ENCODE peak calls at places on chromosome 13, in nine cellular contexts. G, Q, A, L, U, T, Z, R and S are unnamed samples. For H3K4me1, the result is how much of the 10 kb centered on the place peaks cover.

GRCh38 chr13:83752141-83752540 is 130.1 kb downstream of the SLITRK1 start:
- DNase-seq in U (no peak), A (peak), T (no peak), Z (no peak), G (no peak), Q (no peak), R (no peak), L (peak), S (no peak)

GRCh38 chr13:45786293-45786920 is 65.1 kb downstream of the SIAH3 start:
- DNase-seq in Q (peak), R (no peak), G (peak), Z (no peak), A (no peak), T (peak), L (no peak), U (no peak), S (no peak)

GRCh38 chr13:42153371-42153770 is 104.9 kb downstream of the DGKH start:
- DNase-seq in R (no peak), Z (no peak), L (peak), U (no peak), T (no peak), G (no peak), A (peak), Q (no peak), S (no peak)

GRCh38 chr13:93462151-93462550 is 235.5 kb downstream of the GPC6 start:
- DNase-seq in T (no peak), G (no peak), R (no peak), L (no peak), Q (no peak), Z (no peak), A (no peak), U (no peak), S (no peak)

GRCh38 chr13:114299604-114300305 is 14.5 kb upstream of the CHAMP1 start:
- DNase-seq in Q (no peak), L (no peak), Z (no peak), U (no peak), A (no peak), T (no peak), G (no peak), R (no peak), S (no peak)

GRCh38 chr13:42561752-42562467 is 12.0 kb upstream of the TNFSF11 start:
- DNase-seq in A (no peak), L (peak), R (no peak), Z (no peak), T (no peak), Q (no peak), U (no peak), G (no peak), S (no peak)

GRCh38 chr13:99577934-99578917 is 77.0 kb downstream of the TM9SF2 start:
- DNase-seq in Q (no peak), A (no peak), G (no peak), U (no peak), L (peak), R (peak), T (no peak), Z (no peak), S (no peak)

GRCh38 chr13:110565296-110565695 is 3.8 kb upstream of the RAB20 start:
- DNase-seq in R (no peak), Q (no peak), L (peak), Z (no peak), G (no peak), U (no peak), A (no peak), T (no peak), S (no peak)

GRCh38 chr13:102696465-102696864 is 1.6 kb upstream of the METTL21C start:
- DNase-seq in A (no peak), G (no peak), T (no peak), Z (no peak), R (no peak), Q (no peak), L (no peak), U (no peak), S (no peak)

GRCh38 chr13:42740753-42741152 is 40.6 kb upstream of the FAM216B start:
- DNase-seq in U (peak), Q (peak), A (no peak), L (peak), G (peak), Z (peak), T (no peak), R (no peak), S (no peak)

GRCh38 chr13:51729853-51730553 is 74.0 kb downstream of the DHRS12 start:
- DNase-seq in R (peak), A (peak), Z (peak), L (peak), U (no peak), Q (no peak), T (no peak), G (peak), S (no peak)

GRCh38 chr13:103873725-103874124 is 807.5 kb upstream of the SLC10A2 start:
- DNase-seq in L (no peak), T (no peak), G (no peak), R (no peak), U (no peak), Q (no peak), A (no peak), Z (no peak), S (no peak)

GRCh38 chr13:101624981-101625380 is 172.5 kb downstream of the ITGBL1 start:
- DNase-seq in T (no peak), L (peak), Q (no peak), R (no peak), Z (no peak), A (no peak), U (no peak), G (no peak), S (no peak)

GRCh38 chr13:44231786-44232516 is 141.7 kb upstream of the SERP2 start:
- DNase-seq in T (no peak), G (peak), A (peak), Z (peak), Q (no peak), U (peak), R (peak), L (peak), S (no peak)

GRCh38 chr13:94906605-94907004 is 194.3 kb upstream of the SOX21 start:
- DNase-seq in A (no peak), Z (no peak), T (no peak), U (no peak), Q (no peak), L (no peak), R (no peak), G (no peak), S (no peak)

GRCh38 chr13:110133425-110134235 is 173.3 kb downstream of the COL4A1 start:
- DNase-seq in L (no peak), U (no peak), Q (no peak), G (no peak), Z (no peak), R (no peak), A (no peak), T (no peak), S (no peak)

GRCh38 chr13:32150794-32151193 is 119.2 kb downstream of the FRY start:
- DNase-seq in Q (peak), G (peak), T (no peak), A (peak), Z (peak), R (no peak), U (no peak), L (no peak), S (no peak)

GRCh38 chr13:26679945-26680516 is 80.6 kb downstream of the GPR12 start:
- DNase-seq in A (peak), Z (no peak), G (no peak), T (peak), Q (no peak), L (no peak), U (no peak), R (no peak), S (no peak)

GRCh38 chr13:71754407-71754974 is 112.5 kb downstream of the DACH1 start:
- DNase-seq in Q (peak), A (no peak), T (no peak), Z (no peak), U (no peak), L (no peak), G (peak), R (no peak), S (no peak)

GRCh38 chr13:114134111-114134943 is 1.9 kb upstream of the RASA3 start:
- DNase-seq in U (peak), L (no peak), Q (no peak), A (no peak), R (no peak), G (no peak), Z (no peak), T (peak), S (no peak)

GRCh38 chr13:41034862-41035261 is 15.7 kb upstream of the ELF1 start:
- DNase-seq in R (no peak), T (no peak), L (no peak), A (peak), Z (no peak), U (no peak), G (no peak), Q (no peak), S (no peak)

GRCh38 chr13:80361883-80362327 is 21.0 kb upstream of the SPRY2 start:
- DNase-seq in A (no peak), T (peak), U (no peak), Q (no peak), L (peak), Z (no peak), R (no peak), G (no peak), S (no peak)

GRCh38 chr13:76523740-76524382 is 362.3 kb downstream of the KCTD12 start:
- DNase-seq in R (no peak), Z (no peak), Q (no peak), L (no peak), U (no peak), A (no peak), T (no peak), G (no peak), S (no peak)

GRCh38 chr13:95801825-95802224 is 124.9 kb downstream of the DNAJC3 start:
- DNase-seq in Q (no peak), Z (no peak), L (no peak), U (no peak), A (no peak), R (no peak), G (no peak), T (no peak), S (no peak)

GRCh38 chr13:111095031-111095840 is 19.9 kb upstream of the ARHGEF7 start:
- DNase-seq in R (peak), Z (no peak), T (no peak), A (no peak), Q (no peak), U (no peak), L (no peak), G (no peak), S (no peak)

GRCh38 chr13:27276188-27276587 is 5.6 kb downstream of the RASL11A start:
- DNase-seq in U (no peak), T (no peak), Q (no peak), R (no peak), Z (no peak), L (no peak), G (no peak), A (peak), S (no peak)

GRCh38 chr13:61765181-61765742 is 349.6 kb upstream of the PCDH20 start:
- DNase-seq in Z (no peak), T (no peak), R (no peak), L (no peak), U (no peak), A (no peak), G (no peak), Q (no peak), S (no peak)

GRCh38 chr13:35630551-35631275 is 154.2 kb upstream of the MAB21L1 start:
- DNase-seq in Z (no peak), T (peak), R (no peak), Q (peak), L (peak), A (peak), U (no peak), G (peak), S (no peak)

GRCh38 chr13:28761586-28761985 is 42.8 kb upstream of the SLC46A3 start:
- DNase-seq in L (no peak), R (peak), G (no peak), T (no peak), Q (no peak), U (no peak), A (peak), Z (no peak), S (no peak)

GRCh38 chr13:79988573-79988972 is 352.4 kb downstream of the SPRY2 start:
- DNase-seq in Z (no peak), R (peak), Q (no peak), U (no peak), T (no peak), L (peak), A (peak), G (no peak), S (no peak)

GRCh38 chr13:79497852-79498251 is 16.9 kb downstream of the NDFIP2 start:
- DNase-seq in R (no peak), A (no peak), Q (no peak), T (no peak), U (no peak), Z (no peak), L (no peak), G (no peak), S (no peak)

GRCh38 chr13:57843555-57843954 is 212.0 kb downstream of the PCDH17 start:
- DNase-seq in Q (no peak), T (no peak), R (no peak), U (no peak), A (no peak), G (no peak), L (no peak), Z (no peak), S (no peak)

GRCh38 chr13:81488021-81488420 is 1147.1 kb upstream of the SPRY2 start:
- DNase-seq in T (no peak), L (no peak), U (no peak), G (no peak), A (no peak), Q (no peak), R (no peak), Z (no peak), S (no peak)

GRCh38 chr13:41345165-41345920 is 34.3 kb downstream of the NAA16 start:
- DNase-seq in Q (no peak), A (no peak), U (no peak), Z (no peak), L (no peak), T (no peak), R (no peak), G (no peak), S (no peak)

GRCh38 chr13:20873348-20873747 is 29.2 kb downstream of the XPO4 start:
- DNase-seq in R (no peak), L (peak), Z (no peak), T (no peak), Q (no peak), A (peak), G (no peak), U (no peak), S (no peak)

GRCh38 chr13:59533561-59534337 is 630.0 kb downstream of the DIAPH3 start:
- DNase-seq in G (no peak), L (peak), Q (no peak), R (no peak), U (no peak), T (no peak), Z (no peak), A (peak), S (no peak)

GRCh38 chr13:34128661-34129060 is 310.7 kb downstream of the RFC3 start:
- DNase-seq in G (no peak), U (no peak), L (peak), Q (no peak), Z (no peak), A (no peak), T (no peak), R (no peak), S (no peak)

GRCh38 chr13:113374511-113375175 is 10.7 kb upstream of the GRTP1 start:
- DNase-seq in Z (no peak), U (peak), G (no peak), A (no peak), R (no peak), L (no peak), T (no peak), Q (no peak), S (no peak)

DNA sequence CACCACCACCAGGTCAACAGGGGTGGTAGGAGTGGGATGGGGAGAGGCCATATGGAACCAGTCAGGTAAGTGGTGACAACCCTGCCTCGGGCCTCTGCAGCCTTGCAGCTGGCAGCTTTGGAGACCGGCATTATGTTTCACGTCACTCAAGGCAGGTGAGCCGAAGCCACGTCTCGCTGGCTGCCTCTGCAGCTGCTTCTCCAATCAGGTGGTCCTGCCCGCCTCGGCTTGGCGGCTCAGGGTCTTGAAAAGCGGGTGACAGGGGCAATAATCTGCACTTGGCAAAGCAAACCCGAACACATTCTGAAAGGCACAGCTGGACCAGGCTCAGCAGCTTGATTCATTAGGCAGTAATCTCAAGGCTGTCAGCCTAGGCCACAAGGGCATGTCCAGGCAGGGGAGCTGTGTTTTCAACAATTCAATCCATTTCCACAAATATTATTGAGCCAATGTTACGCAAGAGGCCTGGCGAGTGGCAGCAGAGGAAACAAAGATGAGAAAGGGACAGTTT is 77.4 kb upstream of the PCDH8 start:
- DNase-seq in Q (no peak), U (no peak), G (no peak), L (no peak), R (no peak), Z (no peak), T (peak), A (no peak), S (no peak)
- H3K27ac ChIP-seq in Q (no peak), U (no peak), G (no peak), L (no peak), R (no peak), Z (no peak), T (peak), A (no peak), S (no peak)

GRCh38 chr13:98534821-98535220 is 42.1 kb downstream of the STK24 start:
- DNase-seq in T (no peak), R (no peak), L (no peak), U (no peak), A (no peak), G (no peak), Z (no peak), Q (no peak), S (no peak)
- H3K4me1 ChIP-seq in T (under half), R (under half), L (under half), U (under half), A (under half), G (under half), Z (under half), Q (half or more), S (half or more)

GRCh38 chr13:49521216-49521615 is 25.5 kb downstream of the PHF11 start:
- DNase-seq in G (no peak), T (peak), Q (no peak), R (no peak), L (no peak), A (no peak), U (no peak), Z (no peak), S (no peak)
- H3K27ac ChIP-seq in G (no peak), T (no peak), Q (no peak), R (no peak), L (no peak), A (no peak), U (no peak), Z (no peak), S (no peak)

GRCh38 chr13:108215428-108215827 is at the start of gene LIG4:
- DNase-seq in Z (peak), U (peak), T (peak), A (peak), Q (peak), R (peak), L (peak), G (peak), S (peak)

GRCh38 chr13:108214511-108215383 is 589 bp downstream of the LIG4 start:
- DNase-seq in L (peak), Q (peak), Z (peak), U (peak), G (peak), T (peak), A (no peak), R (peak), S (no peak)

GRCh38 chr13:108220042-108220441 is 1.9 kb downstream of the ABHD13 start:
- DNase-seq in A (no peak), G (peak), T (no peak), Z (no peak), Q (no peak), U (peak), R (no peak), L (peak), S (no peak)

GRCh38 chr13:108213946-108214345 is 1.4 kb downstream of the LIG4 start:
- DNase-seq in U (no peak), T (no peak), G (no peak), A (peak), L (peak), Q (no peak), R (no peak), Z (no peak), S (no peak)

DNA sequence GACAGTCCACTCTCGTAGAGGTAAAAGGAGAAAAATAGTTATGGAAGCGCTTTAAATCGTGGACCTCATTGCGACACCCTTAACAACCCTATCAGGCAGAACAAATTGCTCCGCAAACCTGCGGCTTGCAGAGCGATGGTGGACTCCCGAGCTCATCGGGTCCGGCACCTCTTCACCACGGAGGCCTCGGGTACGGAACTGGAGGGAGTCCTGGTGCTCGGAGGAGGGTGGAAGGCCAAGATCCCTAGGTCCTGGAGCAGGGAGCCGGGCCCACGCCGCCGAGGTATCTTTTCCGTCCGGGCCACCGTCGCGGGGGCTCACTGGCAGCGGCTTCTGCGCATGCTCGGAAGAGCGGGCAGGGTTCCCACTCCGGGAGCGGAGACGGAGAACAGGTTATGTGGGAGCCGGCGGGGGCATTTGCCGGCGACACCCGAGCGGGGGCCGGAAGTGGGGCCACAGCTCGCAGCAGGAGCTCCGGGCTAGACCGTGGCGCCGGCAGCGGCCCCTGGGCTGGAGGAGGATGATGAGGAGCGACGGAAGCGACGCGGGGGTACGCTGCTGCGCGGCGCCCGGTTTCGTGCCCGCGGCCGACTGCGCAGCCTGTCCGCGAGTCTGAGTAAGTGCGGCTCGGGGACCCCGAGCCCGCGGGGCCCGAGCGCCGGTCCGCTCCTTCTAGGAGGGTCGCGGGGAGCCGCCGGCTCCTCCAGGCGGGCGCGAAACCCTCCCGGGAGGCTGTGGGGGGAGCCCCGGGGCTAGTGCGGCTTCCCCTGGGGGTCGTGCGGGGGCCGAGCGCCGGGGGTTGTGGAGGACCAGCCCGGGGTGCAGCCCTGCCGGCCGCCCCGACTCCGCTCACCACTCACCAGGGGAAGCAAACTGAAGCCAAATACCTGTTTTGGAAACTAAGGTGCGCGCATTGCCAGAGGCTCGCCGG is at the start of gene ABHD13:
- DNase-seq in Z (peak), Q (peak), R (peak), T (peak), U (peak), G (peak), A (peak), L (peak), S (peak)
- H3K4me1 ChIP-seq in Z (under half), Q (half or more), R (under half), T (under half), U (under half), G (under half), A (under half), L (under half), S (under half)